ENCODE peak calls at places on chromosomes 1 and 21, in eight cellular contexts. S is GM23248, J is neural progenitor cell, M is HCT116, R is PC-3, Q is MM.1S, N is hepatocyte, I is SK-N-SH. D is an unnamed sample. For H3K4me1, the result is how much of the 10 kb centered on the place peaks cover.

GRCh38 chr1:31727195-31727594 is 23.4 kb upstream of the COL16A1 start:
- DNase-seq in I (no peak), N (no peak), M (no peak), J (no peak), Q (no peak), S (no peak), R (no peak), D (no peak)

GRCh38 chr21:44438531-44439210 is 16.6 kb upstream of the LRRC3 start:
- DNase-seq in N (no peak), S (no peak), R (no peak), I (peak), J (no peak), Q (no peak), M (no peak), D (no peak)

GRCh38 chr21:41878831-41879189 is 334 bp downstream of the PRDM15 start:
- DNase-seq in M (peak), Q (peak), I (peak), N (peak), J (peak), S (peak), R (peak), D (peak)

GRCh38 chr1:45010855-45011811 is at the start of gene HECTD3:
- DNase-seq in S (peak), J (peak), M (peak), R (peak), N (peak), I (peak), Q (peak), D (peak)

GRCh38 chr1:244200596-244200995 is 149.5 kb downstream of the ZBTB18 start:
- DNase-seq in I (no peak), R (no peak), J (no peak), Q (no peak), M (no peak), S (no peak), N (no peak), D (no peak)

GRCh38 chr1:241532173-241532553 is at the start of gene KMO:
- DNase-seq in I (no peak), J (no peak), M (no peak), Q (no peak), R (peak), N (peak), S (peak), D (no peak)

GRCh38 chr1:182771187-182771984 is 18.2 kb upstream of the NPL start:
- DNase-seq in M (no peak), S (no peak), R (no peak), J (no peak), N (no peak), Q (no peak), I (no peak), D (no peak)

GRCh38 chr1:11960276-11960675 is 20.0 kb upstream of the MFN2 start:
- DNase-seq in M (no peak), J (no peak), Q (no peak), I (no peak), N (no peak), S (no peak), R (no peak), D (no peak)

GRCh38 chr1:1669468-1670440 is 10.9 kb upstream of the CDK11B start:
- DNase-seq in Q (no peak), N (no peak), M (no peak), R (no peak), I (peak), S (no peak), J (no peak), D (no peak)

GRCh38 chr1:156499703-156500577 is 635 bp downstream of the MEF2D start:
- DNase-seq in Q (peak), R (no peak), M (no peak), J (peak), I (peak), N (peak), S (peak), D (peak)

GRCh38 chr1:178196631-178197030 is 102.7 kb downstream of the RASAL2 start:
- DNase-seq in J (no peak), M (no peak), I (no peak), S (no peak), Q (no peak), R (peak), N (no peak), D (no peak)

GRCh38 chr1:45005761-45006160 is 5.4 kb downstream of the HECTD3 start:
- DNase-seq in N (no peak), Q (no peak), S (no peak), J (no peak), R (no peak), M (no peak), I (no peak), D (no peak)

GRCh38 chr1:21543598-21543997 is 34.4 kb downstream of the ALPL start:
- DNase-seq in I (no peak), N (no peak), S (no peak), J (no peak), R (no peak), M (no peak), Q (no peak), D (no peak)

GRCh38 chr1:46248122-46248920 is 758 bp downstream of the RAD54L start:
- DNase-seq in N (peak), S (peak), I (peak), Q (peak), R (peak), M (peak), J (peak), D (peak)

GRCh38 chr21:33419538-33420123 is 16.4 kb downstream of the IFNGR2 start:
- DNase-seq in I (no peak), Q (no peak), M (no peak), S (peak), R (peak), N (no peak), J (no peak), D (no peak)

GRCh38 chr1:31658721-31659120 is 14.0 kb upstream of the PEF1 start:
- DNase-seq in M (no peak), Q (no peak), I (peak), S (no peak), J (no peak), R (no peak), N (no peak), D (no peak)

GRCh38 chr1:102365074-102365473 is 368.3 kb upstream of the OLFM3 start:
- DNase-seq in Q (no peak), J (peak), N (no peak), S (no peak), I (no peak), R (no peak), M (no peak), D (no peak)

GRCh38 chr1:224563666-224564065 is 52.5 kb upstream of the CNIH3 start:
- DNase-seq in R (no peak), J (no peak), M (no peak), S (no peak), I (no peak), N (no peak), Q (no peak), D (no peak)

GRCh38 chr1:248046536-248046935 is at the start of gene OR2L3:
- DNase-seq in N (no peak), Q (no peak), I (no peak), J (no peak), R (no peak), S (no peak), M (no peak), D (no peak)

GRCh38 chr21:36471254-36471723 is 8.6 kb downstream of the CLDN14 start:
- DNase-seq in N (peak), I (no peak), R (peak), M (no peak), Q (no peak), J (no peak), S (peak), D (no peak)

GRCh38 chr1:33334081-33334552 is 13.2 kb upstream of the A3GALT2 start:
- DNase-seq in J (peak), M (no peak), R (no peak), I (no peak), S (peak), Q (no peak), N (no peak), D (no peak)

GRCh38 chr1:117699953-117700352 is 94.1 kb downstream of the TENT5C start:
- DNase-seq in M (no peak), R (no peak), S (no peak), J (no peak), Q (no peak), N (no peak), I (no peak), D (no peak)

GRCh38 chr1:40312238-40313205 is 4.6 kb downstream of the COL9A2 start:
- DNase-seq in I (no peak), Q (no peak), M (no peak), J (peak), S (no peak), R (no peak), N (no peak), D (peak)

GRCh38 chr1:115136106-115136505 is 46.8 kb upstream of the TSPAN2 start:
- DNase-seq in M (no peak), S (peak), J (no peak), I (no peak), N (no peak), R (peak), Q (no peak), D (no peak)

GRCh38 chr1:115041654-115042053 is 12.0 kb downstream of the TSHB start:
- DNase-seq in J (peak), R (peak), I (no peak), Q (no peak), M (peak), N (peak), S (peak), D (no peak)

GRCh38 chr1:171833091-171833822 is 8.0 kb upstream of the DNM3 start:
- DNase-seq in N (no peak), S (peak), M (no peak), R (no peak), I (no peak), Q (no peak), J (no peak), D (no peak)

GRCh38 chr1:2530501-2531361 is 668 bp upstream of the HES5 start:
- DNase-seq in Q (no peak), R (peak), S (peak), I (peak), M (no peak), N (no peak), J (no peak), D (no peak)

GRCh38 chr21:29078884-29079765 is 5.7 kb upstream of the CCT8 start:
- DNase-seq in N (no peak), S (no peak), Q (peak), R (peak), M (no peak), I (no peak), J (no peak), D (peak)

GRCh38 chr1:118339431-118340146 is 154.6 kb upstream of the SPAG17 start:
- DNase-seq in N (no peak), Q (no peak), I (no peak), S (peak), J (no peak), R (peak), M (no peak), D (no peak)

GRCh38 chr1:117301906-117302305 is 65.3 kb upstream of the MAN1A2 start:
- DNase-seq in Q (no peak), R (no peak), N (no peak), S (no peak), J (no peak), I (no peak), M (no peak), D (no peak)

GRCh38 chr1:19042675-19043578 is 86.5 kb upstream of the IFFO2 start:
- DNase-seq in I (peak), N (no peak), R (no peak), Q (no peak), M (no peak), S (peak), J (no peak), D (no peak)

GRCh38 chr1:76705560-76705959 is 161.7 kb upstream of the ST6GALNAC5 start:
- DNase-seq in S (no peak), M (no peak), N (no peak), I (no peak), Q (no peak), J (no peak), R (peak), D (no peak)

GRCh38 chr1:112983540-112984131 is 27.6 kb upstream of the SLC16A1 start:
- DNase-seq in M (no peak), J (no peak), N (no peak), Q (no peak), S (no peak), R (no peak), I (no peak), D (peak)

GRCh38 chr1:64171797-64172281 is 31.6 kb upstream of the UBE2U start:
- DNase-seq in J (no peak), N (peak), I (no peak), R (peak), M (peak), S (peak), Q (peak), D (no peak)

GRCh38 chr1:108570128-108570527 is 10.2 kb downstream of the EEIG2 start:
- DNase-seq in S (peak), N (no peak), J (peak), M (peak), R (peak), Q (peak), I (peak), D (peak)

GRCh38 chr1:32275424-32275823 is 16.5 kb upstream of the HDAC1 start:
- DNase-seq in S (peak), J (no peak), N (no peak), M (no peak), Q (no peak), R (no peak), I (no peak), D (no peak)

GRCh38 chr1:160951443-160952128 is 3.0 kb downstream of the ITLN2 start:
- DNase-seq in N (peak), I (peak), R (peak), Q (peak), S (peak), M (peak), J (peak), D (peak)

GRCh38 chr1:174219606-174220370 is 60.5 kb downstream of the RABGAP1L start:
- DNase-seq in J (no peak), Q (no peak), I (no peak), N (no peak), S (no peak), M (no peak), R (peak), D (peak)

GRCh38 chr1:221408117-221408516 is 333.8 kb downstream of the DUSP10 start:
- DNase-seq in J (no peak), I (no peak), S (no peak), N (no peak), M (no peak), R (no peak), Q (no peak), D (no peak)

GRCh38 chr1:221415626-221416025 is 326.3 kb downstream of the DUSP10 start:
- DNase-seq in I (no peak), Q (no peak), J (no peak), M (no peak), S (no peak), N (no peak), R (no peak), D (no peak)

GRCh38 chr1:221416723-221417122 is 325.2 kb downstream of the DUSP10 start:
- DNase-seq in M (no peak), S (no peak), N (no peak), R (no peak), Q (no peak), J (no peak), I (no peak), D (no peak)

GRCh38 chr1:221411283-221411682 is 330.6 kb downstream of the DUSP10 start:
- DNase-seq in N (no peak), J (no peak), S (no peak), Q (no peak), M (no peak), I (no peak), R (no peak), D (no peak)
- H2AFZ ChIP-seq in N (no peak), J (no peak), S (no peak), Q (no peak), M (no peak), I (no peak), R (no peak), D (no peak)

GRCh38 chr1:23118407-23118806 is 50.2 kb downstream of the LUZP1 start:
- DNase-seq in J (no peak), N (no peak), R (no peak), Q (no peak), S (no peak), I (no peak), M (no peak), D (no peak)
- H3K4me1 ChIP-seq in J (under half), N (under half), R (under half), Q (under half), S (under half), I (under half), M (under half), D (under half)

DNA sequence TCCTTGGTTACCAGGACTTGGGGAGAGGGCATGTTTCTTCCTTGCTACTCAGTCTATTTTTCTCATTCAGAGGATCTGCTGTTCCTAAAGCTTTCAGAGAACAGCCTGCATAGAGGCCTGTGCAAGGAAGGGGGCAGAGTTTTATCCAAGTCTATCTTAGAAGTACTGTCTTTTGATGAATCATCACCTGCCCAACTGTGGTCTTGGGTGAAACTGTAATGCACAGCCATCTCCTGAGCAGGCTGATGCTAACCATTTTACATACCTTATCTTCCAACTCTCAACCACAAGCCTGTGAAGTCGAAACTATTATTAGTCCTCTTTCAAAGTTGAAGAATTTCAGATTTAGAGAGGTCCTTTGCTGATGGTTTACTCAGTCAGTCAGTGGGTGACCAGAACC is 368.0 kb downstream of the HHAT start:
- DNase-seq in M (no peak), Q (peak), S (no peak), R (no peak), N (no peak), I (no peak), J (no peak), D (no peak)
- TF ChIP-seq EZH2phosphoT487 in M (no peak), Q (no peak), S (no peak), R (no peak), N (no peak), I (no peak), J (no peak), D (no peak)

GRCh38 chr21:42983869-42984268 is 9.5 kb downstream of the PKNOX1 start:
- DNase-seq in N (no peak), M (no peak), Q (no peak), I (no peak), R (no peak), J (no peak), S (no peak), D (no peak)

GRCh38 chr21:42980959-42981523 is 6.7 kb downstream of the PKNOX1 start:
- DNase-seq in R (no peak), M (no peak), N (no peak), J (no peak), Q (no peak), I (no peak), S (no peak), D (no peak)

GRCh38 chr21:42981862-42982261 is 7.5 kb downstream of the PKNOX1 start:
- DNase-seq in I (no peak), S (no peak), N (no peak), J (no peak), Q (no peak), R (no peak), M (no peak), D (no peak)

GRCh38 chr21:42983102-42983501 is 8.7 kb downstream of the PKNOX1 start:
- DNase-seq in J (no peak), M (no peak), R (peak), Q (peak), N (no peak), I (no peak), S (no peak), D (no peak)

DNA sequence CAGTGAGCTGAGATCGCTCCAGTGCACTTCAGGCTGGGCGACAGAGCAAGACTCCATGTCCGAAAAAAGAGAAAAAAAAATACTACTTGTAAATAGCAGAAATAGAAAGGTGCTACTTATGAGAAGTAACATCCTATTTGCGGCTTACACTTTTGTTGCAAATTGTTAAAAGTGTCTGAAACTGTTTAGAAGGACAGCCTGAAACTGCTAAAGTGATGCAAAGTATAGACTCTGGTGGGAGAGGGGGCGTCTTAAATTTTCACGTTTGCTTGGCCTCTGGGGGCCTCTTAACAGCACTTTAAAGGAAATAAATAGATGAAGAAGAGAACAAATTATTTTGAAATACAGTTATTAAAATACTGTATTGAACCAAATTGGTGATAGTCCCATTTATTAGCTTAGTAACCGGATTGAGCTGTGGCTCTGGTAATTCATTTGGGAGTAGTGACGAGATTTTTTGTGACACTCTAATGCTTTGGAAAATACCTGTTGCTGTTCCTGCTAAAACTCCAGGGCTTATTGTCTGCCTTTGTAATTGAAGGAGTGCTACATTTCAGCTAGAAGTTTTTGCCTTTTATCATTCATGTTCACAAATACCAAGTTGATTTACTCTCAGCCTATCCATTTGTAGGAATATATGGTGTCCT is 6.1 kb downstream of the PKNOX1 start:
- DNase-seq in M (no peak), Q (no peak), J (no peak), R (no peak), N (no peak), S (no peak), I (no peak), D (no peak)
- H2AFZ ChIP-seq in M (no peak), Q (no peak), J (no peak), R (no peak), N (no peak), S (no peak), I (no peak), D (no peak)

DNA sequence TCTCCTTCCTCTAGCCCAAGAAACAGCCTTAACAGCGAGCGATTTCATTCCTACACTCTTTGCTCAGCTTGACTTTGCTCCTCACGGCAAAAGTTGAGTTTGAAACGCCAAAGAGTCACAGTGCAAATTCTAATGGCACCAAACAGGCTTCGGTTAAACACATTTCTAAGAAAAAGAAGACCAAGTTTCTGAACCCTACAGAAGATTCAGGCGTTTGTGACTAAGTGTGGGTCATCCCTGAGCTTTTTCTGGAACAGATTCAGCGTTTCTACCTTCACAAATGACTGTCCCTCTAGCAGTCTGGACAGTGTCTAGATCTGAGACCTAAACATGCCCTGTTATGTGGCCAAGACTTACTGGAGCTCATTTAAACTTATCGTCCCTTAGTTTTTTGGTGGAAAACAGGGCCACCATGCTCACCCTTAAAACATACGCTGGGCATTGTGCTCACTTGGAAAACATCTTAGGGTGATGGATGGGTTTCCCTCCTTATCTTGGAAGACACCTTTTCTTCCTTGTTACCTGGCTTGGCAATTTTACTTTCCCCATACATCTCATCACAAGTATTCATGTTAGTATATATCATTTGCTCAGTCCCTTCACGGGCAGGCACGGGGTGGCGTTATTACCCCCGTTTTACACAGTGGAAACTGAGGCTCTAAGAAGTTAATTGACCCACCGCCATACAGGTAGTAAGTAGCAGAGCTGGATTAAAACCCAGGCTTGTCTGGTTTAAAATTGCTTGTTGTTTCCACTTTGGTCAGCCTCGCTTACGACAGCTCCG is 1.0 kb downstream of the C1orf198 start:
- DNase-seq in J (no peak), S (peak), I (no peak), R (peak), N (no peak), Q (no peak), M (no peak), D (peak)
- H3K4me1 ChIP-seq in J (under half), S (half or more), I (under half), R (under half), N (under half), Q (under half), M (under half), D (under half)